ENCODE peak calls at places on chromosomes 3 and 15, in five cellular contexts. One of them, this sample, is unnamed.
A peak's percentile ranks its signal among the peaks of the same experiment; 100 is the strongest.

GRCh38 chr3:174945951-174946350 is 86.8 kb downstream of the NAALADL2 start:
- DNase-seq in GM06990: no peak
- DNase-seq in CD8-positive, alpha-beta T cell: no peak
- DNase-seq in transverse colon: no peak
- DNase-seq in effector memory CD4-positive, alpha-beta T cell: no peak
- DNase-seq in this sample: no peak

GRCh38 chr3:50303038-50303815 is at the start of gene HYAL1:
- DNase-seq in transverse colon: no peak
- DNase-seq in effector memory CD4-positive, alpha-beta T cell: no peak
- DNase-seq in GM06990: no peak
- DNase-seq in CD8-positive, alpha-beta T cell: no peak
- DNase-seq in this sample: peak; percentile 93

GRCh38 chr3:54358969-54359648 is 236.8 kb downstream of the CACNA2D3 start:
- DNase-seq in effector memory CD4-positive, alpha-beta T cell: no peak
- DNase-seq in transverse colon: no peak
- DNase-seq in CD8-positive, alpha-beta T cell: no peak
- DNase-seq in GM06990: no peak
- DNase-seq in this sample: no peak

GRCh38 chr15:25464784-25465183 is 26.0 kb upstream of the UBE3A start:
- DNase-seq in transverse colon: no peak
- DNase-seq in effector memory CD4-positive, alpha-beta T cell: no peak
- DNase-seq in GM06990: no peak
- DNase-seq in CD8-positive, alpha-beta T cell: no peak
- DNase-seq in this sample: no peak

GRCh38 chr3:186054481-186055399 is 54.1 kb downstream of the ETV5 start:
- DNase-seq in transverse colon: no peak
- DNase-seq in CD8-positive, alpha-beta T cell: no peak
- DNase-seq in GM06990: peak; percentile 5
- DNase-seq in effector memory CD4-positive, alpha-beta T cell: no peak
- DNase-seq in this sample: no peak

GRCh38 chr3:119322021-119322522 is 27.9 kb downstream of the ARHGAP31 start:
- DNase-seq in transverse colon: no peak
- DNase-seq in effector memory CD4-positive, alpha-beta T cell: no peak
- DNase-seq in CD8-positive, alpha-beta T cell: no peak
- DNase-seq in GM06990: no peak
- DNase-seq in this sample: no peak

GRCh38 chr3:15409239-15409638 is 18.1 kb downstream of the METTL6 start:
- DNase-seq in effector memory CD4-positive, alpha-beta T cell: no peak
- DNase-seq in transverse colon: no peak
- DNase-seq in GM06990: no peak
- DNase-seq in CD8-positive, alpha-beta T cell: no peak
- DNase-seq in this sample: no peak

GRCh38 chr3:127678611-127679533 is 6.1 kb downstream of the ABTB1 start:
- DNase-seq in effector memory CD4-positive, alpha-beta T cell: no peak
- DNase-seq in transverse colon: no peak
- DNase-seq in GM06990: no peak
- DNase-seq in CD8-positive, alpha-beta T cell: no peak
- DNase-seq in this sample: no peak

GRCh38 chr3:76383781-76384180 is 598.4 kb upstream of the ZNF717 start:
- DNase-seq in effector memory CD4-positive, alpha-beta T cell: no peak
- DNase-seq in CD8-positive, alpha-beta T cell: no peak
- DNase-seq in GM06990: no peak
- DNase-seq in transverse colon: no peak
- DNase-seq in this sample: no peak

GRCh38 chr3:150699068-150699635 is 4.6 kb downstream of the ERICH6 start:
- DNase-seq in GM06990: no peak
- DNase-seq in CD8-positive, alpha-beta T cell: no peak
- DNase-seq in transverse colon: no peak
- DNase-seq in effector memory CD4-positive, alpha-beta T cell: no peak
- DNase-seq in this sample: no peak

GRCh38 chr3:81743096-81744025 is 18.1 kb downstream of the GBE1 start:
- DNase-seq in effector memory CD4-positive, alpha-beta T cell: no peak
- DNase-seq in transverse colon: no peak
- DNase-seq in GM06990: no peak
- DNase-seq in CD8-positive, alpha-beta T cell: no peak
- DNase-seq in this sample: no peak

DNA sequence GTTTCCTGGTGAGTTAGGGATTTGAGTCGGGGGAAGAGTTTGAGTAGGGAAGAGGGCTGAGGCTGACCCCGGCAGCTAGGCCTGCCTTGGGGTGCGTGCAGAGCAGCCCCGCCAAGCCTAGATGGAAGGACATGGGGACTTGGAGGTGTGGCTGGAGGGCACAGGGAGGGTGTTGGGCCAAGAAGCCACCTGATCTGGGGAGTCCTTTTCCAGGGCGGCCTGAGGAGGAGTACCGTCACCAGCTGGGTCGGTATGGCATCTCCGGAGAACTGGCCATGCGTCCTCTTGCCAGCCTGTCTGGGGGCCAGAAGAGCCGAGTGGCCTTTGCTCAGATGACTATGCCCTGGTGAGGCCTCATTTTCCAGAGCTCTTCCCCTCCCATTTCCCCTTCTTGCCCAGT is 6.9 kb downstream of the ABCF3 start:
- DNase-seq in GM06990: no peak
- DNase-seq in transverse colon: no peak
- DNase-seq in effector memory CD4-positive, alpha-beta T cell: no peak
- DNase-seq in CD8-positive, alpha-beta T cell: no peak
- DNase-seq in this sample: no peak
- H3K36me3 ChIP-seq in GM06990: peaks cover 52% of the 10 kb centered on the region
- H3K36me3 ChIP-seq in transverse colon: peaks cover 69% of the 10 kb centered on the region
- H3K36me3 ChIP-seq in effector memory CD4-positive, alpha-beta T cell: peaks cover 71% of the 10 kb centered on the region
- H3K36me3 ChIP-seq in CD8-positive, alpha-beta T cell: peaks cover 49% of the 10 kb centered on the region
- H3K36me3 ChIP-seq in this sample: peaks cover 69% of the 10 kb centered on the region

DNA sequence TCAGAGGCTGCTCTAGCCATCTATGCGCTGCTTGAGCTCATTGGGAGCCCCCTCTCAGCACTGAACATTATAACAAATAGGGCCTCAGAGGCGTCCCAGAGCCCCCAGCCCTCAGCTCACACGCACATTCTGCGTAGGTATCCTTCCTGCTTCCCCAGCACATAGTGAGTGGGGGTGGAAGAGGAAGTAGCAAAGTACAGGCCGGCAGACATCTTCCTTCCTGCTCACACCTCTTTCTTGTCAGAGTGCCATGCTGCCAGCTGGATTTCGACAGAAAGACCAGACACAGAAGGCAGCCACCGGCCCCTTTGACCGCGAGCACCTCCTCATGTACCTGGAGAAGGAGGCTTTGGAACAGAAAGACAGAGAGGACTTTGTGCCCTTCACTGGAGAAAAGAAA is 16.6 kb downstream of the TMOD2 start:
- DNase-seq in GM06990: no peak
- DNase-seq in effector memory CD4-positive, alpha-beta T cell: no peak
- DNase-seq in transverse colon: no peak
- DNase-seq in CD8-positive, alpha-beta T cell: no peak
- DNase-seq in this sample: no peak
- H3K36me3 ChIP-seq in GM06990: peaks cover 2% of the 10 kb centered on the region
- H3K36me3 ChIP-seq in effector memory CD4-positive, alpha-beta T cell: peaks cover 4% of the 10 kb centered on the region
- H3K36me3 ChIP-seq in transverse colon: no peaks in the 10 kb centered on the region
- H3K36me3 ChIP-seq in CD8-positive, alpha-beta T cell: no peaks in the 10 kb centered on the region
- H3K36me3 ChIP-seq in this sample: no peaks in the 10 kb centered on the region

DNA sequence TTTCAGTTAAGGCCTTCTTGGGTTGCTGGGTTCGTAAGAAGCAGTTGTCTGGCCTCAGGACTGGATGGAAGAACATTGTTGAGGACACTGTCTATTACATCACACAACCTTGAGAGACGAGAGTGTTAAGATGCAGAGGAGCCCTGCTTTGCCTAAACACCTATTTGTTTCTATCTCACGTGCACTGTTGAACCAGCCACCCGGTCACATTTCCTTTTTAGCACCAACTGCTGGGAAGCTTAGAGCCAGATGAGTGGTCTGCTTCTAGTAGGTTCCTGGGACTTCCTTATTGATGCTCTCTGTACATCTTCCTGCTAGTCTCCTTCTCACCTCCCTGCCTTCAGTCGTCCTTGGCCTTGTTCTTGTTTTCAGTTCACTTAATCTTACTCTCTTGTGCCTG is 22.3 kb downstream of the CAND2 start:
- DNase-seq in GM06990: no peak
- DNase-seq in transverse colon: no peak
- DNase-seq in CD8-positive, alpha-beta T cell: no peak
- DNase-seq in effector memory CD4-positive, alpha-beta T cell: no peak
- DNase-seq in this sample: no peak
- H3K36me3 ChIP-seq in GM06990: no peaks in the 10 kb centered on the region
- H3K36me3 ChIP-seq in transverse colon: no peaks in the 10 kb centered on the region
- H3K36me3 ChIP-seq in CD8-positive, alpha-beta T cell: no peaks in the 10 kb centered on the region
- H3K36me3 ChIP-seq in effector memory CD4-positive, alpha-beta T cell: no peaks in the 10 kb centered on the region
- H3K36me3 ChIP-seq in this sample: peaks cover 42% of the 10 kb centered on the region

GRCh38 chr3:196477678-196478077 is 25.9 kb downstream of the RNF168 start:
- DNase-seq in CD8-positive, alpha-beta T cell: no peak
- DNase-seq in effector memory CD4-positive, alpha-beta T cell: no peak
- DNase-seq in GM06990: no peak
- DNase-seq in transverse colon: no peak
- DNase-seq in this sample: no peak

GRCh38 chr3:196471551-196471950 is 32.0 kb downstream of the RNF168 start:
- DNase-seq in GM06990: no peak
- DNase-seq in CD8-positive, alpha-beta T cell: no peak
- DNase-seq in transverse colon: no peak
- DNase-seq in effector memory CD4-positive, alpha-beta T cell: no peak
- DNase-seq in this sample: no peak

DNA sequence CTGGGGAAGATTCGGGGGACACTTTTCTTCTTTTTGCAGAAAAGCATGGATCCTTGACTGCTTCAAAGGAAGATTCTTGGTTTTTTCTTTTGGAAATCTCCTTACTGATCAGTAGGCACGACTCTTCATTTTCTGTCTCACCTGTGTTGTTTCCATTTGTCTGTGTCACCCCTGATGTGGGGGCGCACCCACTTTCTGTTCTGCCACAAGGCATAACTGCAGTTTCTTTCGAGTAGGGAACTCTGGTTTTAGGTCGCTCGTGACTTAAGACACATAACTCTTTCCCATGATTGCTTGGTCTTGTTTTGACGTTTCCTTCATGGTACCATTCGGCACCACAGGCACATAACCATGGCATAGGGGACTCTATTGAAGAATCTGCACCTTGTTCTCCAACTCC is 31.3 kb downstream of the RNF168 start:
- DNase-seq in GM06990: no peak
- DNase-seq in transverse colon: no peak
- DNase-seq in effector memory CD4-positive, alpha-beta T cell: no peak
- DNase-seq in CD8-positive, alpha-beta T cell: no peak
- DNase-seq in this sample: no peak
- H3K36me3 ChIP-seq in GM06990: peaks cover 10% of the 10 kb centered on the region
- H3K36me3 ChIP-seq in transverse colon: peaks cover 41% of the 10 kb centered on the region
- H3K36me3 ChIP-seq in effector memory CD4-positive, alpha-beta T cell: peaks cover 41% of the 10 kb centered on the region
- H3K36me3 ChIP-seq in CD8-positive, alpha-beta T cell: peaks cover 14% of the 10 kb centered on the region
- H3K36me3 ChIP-seq in this sample: peaks cover 68% of the 10 kb centered on the region

GRCh38 chr15:73246411-73246810 is 122.3 kb downstream of the HCN4 start:
- DNase-seq in effector memory CD4-positive, alpha-beta T cell: no peak
- DNase-seq in CD8-positive, alpha-beta T cell: no peak
- DNase-seq in transverse colon: no peak
- DNase-seq in GM06990: no peak
- DNase-seq in this sample: no peak
- H3K36me3 ChIP-seq in effector memory CD4-positive, alpha-beta T cell: no peaks in the 10 kb centered on the region
- H3K36me3 ChIP-seq in CD8-positive, alpha-beta T cell: no peaks in the 10 kb centered on the region
- H3K36me3 ChIP-seq in transverse colon: peaks cover 7% of the 10 kb centered on the region
- H3K36me3 ChIP-seq in GM06990: no peaks in the 10 kb centered on the region
- H3K36me3 ChIP-seq in this sample: peaks cover 19% of the 10 kb centered on the region

DNA sequence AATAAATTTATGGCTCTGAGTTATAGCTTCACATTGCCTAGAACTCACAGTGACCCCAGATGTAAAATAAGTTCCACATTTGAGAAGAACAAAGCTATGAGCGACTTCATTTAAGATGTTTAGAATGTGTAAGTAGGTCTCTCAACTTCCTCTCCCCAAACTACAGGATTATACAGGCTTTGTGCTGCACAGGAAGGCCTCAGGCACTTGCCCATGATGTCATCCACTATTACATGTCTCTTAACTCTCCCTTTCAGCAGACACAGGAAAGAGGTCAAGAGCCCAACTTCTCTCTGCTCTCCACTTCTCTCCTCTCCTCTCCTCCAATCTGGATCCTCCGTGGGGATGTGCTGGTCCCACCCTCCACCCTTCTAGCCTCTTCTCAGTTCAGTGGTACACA is 92.8 kb downstream of the DUT start:
- DNase-seq in effector memory CD4-positive, alpha-beta T cell: no peak
- DNase-seq in transverse colon: no peak
- DNase-seq in GM06990: no peak
- DNase-seq in CD8-positive, alpha-beta T cell: no peak
- DNase-seq in this sample: no peak
- H3K36me3 ChIP-seq in effector memory CD4-positive, alpha-beta T cell: no peaks in the 10 kb centered on the region
- H3K36me3 ChIP-seq in transverse colon: peaks cover 10% of the 10 kb centered on the region
- H3K36me3 ChIP-seq in GM06990: peaks cover 2% of the 10 kb centered on the region
- H3K36me3 ChIP-seq in CD8-positive, alpha-beta T cell: no peaks in the 10 kb centered on the region
- H3K36me3 ChIP-seq in this sample: peaks cover 21% of the 10 kb centered on the region

DNA sequence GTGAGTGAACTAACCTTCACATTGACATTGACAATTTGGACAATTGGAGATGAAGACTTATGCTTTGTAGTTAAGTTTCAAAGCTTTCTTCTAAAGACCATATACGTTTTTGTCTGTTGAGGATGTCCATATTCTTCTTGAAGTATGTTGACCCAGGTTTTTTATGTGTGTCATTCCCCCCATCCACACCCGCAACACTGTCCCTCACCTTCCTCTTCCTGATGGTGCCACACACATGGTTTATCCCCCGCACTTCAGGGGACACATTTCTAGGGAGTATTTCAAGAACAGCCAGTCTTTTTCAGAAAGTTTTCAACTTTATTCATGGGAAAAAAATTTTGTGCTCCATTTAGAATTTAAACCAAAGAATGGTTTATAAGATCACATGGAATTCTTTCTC is 105.1 kb downstream of the GHSR start:
- DNase-seq in transverse colon: no peak
- DNase-seq in GM06990: no peak
- DNase-seq in effector memory CD4-positive, alpha-beta T cell: no peak
- DNase-seq in CD8-positive, alpha-beta T cell: no peak
- DNase-seq in this sample: no peak
- H3K36me3 ChIP-seq in transverse colon: peaks cover 40% of the 10 kb centered on the region
- H3K36me3 ChIP-seq in GM06990: peaks cover 6% of the 10 kb centered on the region
- H3K36me3 ChIP-seq in effector memory CD4-positive, alpha-beta T cell: peaks cover 14% of the 10 kb centered on the region
- H3K36me3 ChIP-seq in CD8-positive, alpha-beta T cell: peaks cover 10% of the 10 kb centered on the region
- H3K36me3 ChIP-seq in this sample: peaks cover 26% of the 10 kb centered on the region

GRCh38 chr15:72778796-72779195 is 4.8 kb downstream of the ADPGK start:
- DNase-seq in effector memory CD4-positive, alpha-beta T cell: no peak
- DNase-seq in CD8-positive, alpha-beta T cell: no peak
- DNase-seq in GM06990: no peak
- DNase-seq in transverse colon: no peak
- DNase-seq in this sample: no peak

GRCh38 chr15:72770673-72771328 is 12.8 kb downstream of the ADPGK start:
- DNase-seq in GM06990: no peak
- DNase-seq in CD8-positive, alpha-beta T cell: no peak
- DNase-seq in effector memory CD4-positive, alpha-beta T cell: no peak
- DNase-seq in transverse colon: no peak
- DNase-seq in this sample: no peak

GRCh38 chr15:72771329-72771725 is 12.2 kb downstream of the ADPGK start:
- DNase-seq in effector memory CD4-positive, alpha-beta T cell: no peak
- DNase-seq in GM06990: no peak
- DNase-seq in CD8-positive, alpha-beta T cell: no peak
- DNase-seq in transverse colon: no peak
- DNase-seq in this sample: no peak

GRCh38 chr15:72774696-72775383 is 8.7 kb downstream of the ADPGK start:
- DNase-seq in CD8-positive, alpha-beta T cell: no peak
- DNase-seq in GM06990: no peak
- DNase-seq in effector memory CD4-positive, alpha-beta T cell: no peak
- DNase-seq in transverse colon: no peak
- DNase-seq in this sample: no peak
- H3K36me3 ChIP-seq in CD8-positive, alpha-beta T cell: peaks cover 22% of the 10 kb centered on the region
- H3K36me3 ChIP-seq in GM06990: peaks cover 17% of the 10 kb centered on the region
- H3K36me3 ChIP-seq in effector memory CD4-positive, alpha-beta T cell: peaks cover 54% of the 10 kb centered on the region
- H3K36me3 ChIP-seq in transverse colon: no peaks in the 10 kb centered on the region
- H3K36me3 ChIP-seq in this sample: peaks cover 4% of the 10 kb centered on the region

This sample was measured in upper lobe of left lung.